ENCODE peak calls at places on chromosomes 16 and 17, in nine cellular contexts. D, F, A, I, Q, K, B, G and M are unnamed samples.

GRCh38 chr17:73835605-73836004 is 191.4 kb upstream of the SDK2 start:
- DNase-seq in D (no peak), F (no peak), A (no peak), I (no peak), Q (no peak), K (no peak), B (no peak), G (no peak), M (no peak)

GRCh38 chr16:4989391-4990006 is 31.4 kb downstream of the SEC14L5 start:
- DNase-seq in D (no peak), F (no peak), A (no peak), I (no peak), Q (no peak), K (no peak), B (no peak), G (no peak), M (no peak)

GRCh38 chr17:29619251-29619650 is 3.5 kb downstream of the CORO6 start:
- DNase-seq in D (no peak), F (peak; percentile 10), A (no peak), I (no peak), Q (no peak), K (peak; percentile 65), B (no peak), G (no peak), M (no peak)

GRCh38 chr16:62760398-62760797 is 724.2 kb upstream of the CDH8 start:
- DNase-seq in D (no peak), F (no peak), A (no peak), I (no peak), Q (no peak), K (no peak), B (no peak), G (no peak), M (no peak)

GRCh38 chr16:49484454-49484853 is 110.8 kb downstream of the C16orf78 start:
- DNase-seq in D (peak; percentile 80), F (no peak), A (peak; percentile 46), I (peak; percentile 77), Q (peak; percentile 33), K (no peak), B (no peak), G (peak; percentile 54), M (peak; percentile 63)

GRCh38 chr17:50908860-50909764 is 43.0 kb upstream of the TOB1 start:
- DNase-seq in D (peak; percentile 97), F (no peak), A (peak; percentile 28), I (no peak), Q (no peak), K (no peak), B (no peak), G (peak; percentile 96), M (peak; percentile 75)

GRCh38 chr17:45186955-45187354 is 25.3 kb downstream of the HEXIM2 start:
- DNase-seq in D (no peak), F (no peak), A (no peak), I (no peak), Q (no peak), K (no peak), B (no peak), G (no peak), M (no peak)

GRCh38 chr16:11152677-11153321 is 103.2 kb downstream of the SOCS1 start:
- DNase-seq in D (no peak), F (peak; percentile 43), A (no peak), I (no peak), Q (no peak), K (no peak), B (no peak), G (no peak), M (no peak)

GRCh38 chr17:68277807-68278206 is 13.1 kb downstream of the SLC16A6 start:
- DNase-seq in D (no peak), F (no peak), A (no peak), I (no peak), Q (no peak), K (no peak), B (no peak), G (no peak), M (no peak)

GRCh38 chr17:20228410-20228809 is 219.3 kb downstream of the SPECC1 start:
- DNase-seq in D (no peak), F (no peak), A (no peak), I (no peak), Q (no peak), K (no peak), B (no peak), G (no peak), M (no peak)

GRCh38 chr16:48203974-48204824 is 39.9 kb upstream of the LONP2 start:
- DNase-seq in D (peak; percentile 75), F (no peak), A (no peak), I (no peak), Q (no peak), K (no peak), B (no peak), G (no peak), M (no peak)

GRCh38 chr16:55834044-55834443 is 1.1 kb upstream of the CES1 start:
- DNase-seq in D (no peak), F (no peak), A (no peak), I (no peak), Q (no peak), K (no peak), B (no peak), G (no peak), M (no peak)

GRCh38 chr17:36507266-36507665 is 20.8 kb downstream of the ZNHIT3 start:
- DNase-seq in D (no peak), F (no peak), A (no peak), I (peak; percentile 53), Q (no peak), K (no peak), B (no peak), G (no peak), M (peak; percentile 8)